ENCODE peak calls at places on chromosomes 6 and 20, in four cellular contexts. Q is mammary epithelial cell; K is NT2/D1; Y is CD4-positive, CD25-positive, alpha-beta regulatory T cell. D is an unnamed sample.

GRCh38 chr6:7541175-7542064 is at the start of gene DSP:
- DNase-seq in Y (peak; percentile 16), K (no peak), Q (peak; percentile 93), D (peak; percentile 80)

GRCh38 chr20:42531675-42531985 is 658.1 kb downstream of the PTPRT start:
- DNase-seq in Y (no peak), Q (no peak), K (no peak), D (no peak)

GRCh38 chr6:133939778-133940667 is 13.0 kb upstream of the TBPL1 start:
- DNase-seq in Q (no peak), K (no peak), Y (no peak), D (no peak)

GRCh38 chr6:153031335-153031955 is 28.9 kb upstream of the MTRF1L start:
- DNase-seq in K (no peak), Y (no peak), Q (peak; percentile 62), D (no peak)

GRCh38 chr6:137487947-137488735 is 6.1 kb downstream of the OLIG3 start:
- DNase-seq in Y (peak; percentile 46), Q (no peak), K (no peak), D (no peak)

GRCh38 chr6:163756079-163756478 is 341.6 kb downstream of the QKI start:
- DNase-seq in Y (no peak), K (no peak), Q (no peak), D (no peak)

GRCh38 chr6:44264154-44265002 is 973 bp downstream of the NFKBIE start:
- DNase-seq in Y (peak; percentile 69), K (no peak), Q (peak; percentile 29), D (no peak)

GRCh38 chr20:1933465-1933870 is 38.3 kb downstream of the SIRPA start:
- DNase-seq in Y (no peak), Q (no peak), K (no peak), D (no peak)

GRCh38 chr6:156776470-156776840 is 723 bp upstream of the ARID1B start:
- DNase-seq in K (no peak), Q (peak; percentile 37), Y (peak; percentile 77), D (peak; percentile 36)

GRCh38 chr6:134510920-134511319 is 193.0 kb upstream of the SGK1 start:
- DNase-seq in K (no peak), Q (no peak), Y (no peak), D (no peak)

GRCh38 chr20:57547250-57547649 is 13.7 kb upstream of the PCK1 start:
- DNase-seq in Q (peak; percentile 61), Y (no peak), K (no peak), D (no peak)

GRCh38 chr6:760982-761955 is 68.3 kb upstream of the EXOC2 start:
- DNase-seq in Y (no peak), Q (no peak), K (no peak), D (no peak)

GRCh38 chr6:12751694-12752304 is 35.2 kb downstream of the PHACTR1 start:
- DNase-seq in Y (peak; percentile 28), Q (peak; percentile 24), K (no peak), D (peak; percentile 72)

GRCh38 chr6:144351338-144351737 is 66.2 kb downstream of the UTRN start:
- DNase-seq in K (no peak), Y (peak; percentile 68), Q (no peak), D (no peak)
- H3K4me1 ChIP-seq in K (no peaks in the 10 kb centered on the region), Y (peaks cover 91% of the 10 kb centered on the region), Q (peaks cover 30% of the 10 kb centered on the region), D (peaks cover 7% of the 10 kb centered on the region)

DNA sequence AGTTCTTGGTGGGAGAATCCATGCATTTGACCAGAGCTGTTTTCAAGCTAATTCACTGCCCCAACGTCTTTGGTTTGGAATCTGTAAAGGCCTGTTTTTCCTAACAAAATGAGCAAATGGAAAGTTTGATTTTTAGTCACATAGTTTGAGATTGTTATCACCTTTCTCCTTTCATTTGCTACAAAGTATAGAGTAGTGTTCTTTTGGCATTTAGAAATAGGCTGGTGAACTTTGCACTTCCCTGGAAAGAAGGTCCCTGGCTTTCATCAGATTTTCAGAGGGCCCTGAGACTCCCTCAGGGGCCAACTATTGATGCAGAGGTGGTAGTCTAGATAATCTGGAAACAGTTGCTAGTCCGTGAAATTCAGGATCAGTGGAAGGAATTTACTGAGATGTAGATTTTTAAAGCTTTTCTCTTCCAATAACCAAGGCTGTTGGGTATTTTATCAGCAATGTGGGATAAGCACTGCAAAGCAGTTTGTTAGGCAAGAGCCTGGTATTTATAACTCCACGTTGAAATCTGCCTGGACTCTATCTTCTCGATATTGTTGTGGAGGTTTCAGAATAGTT is 1.7 kb downstream of the ARFGEF2 start:
- DNase-seq in Q (no peak), K (no peak), Y (no peak), D (no peak)
- H3K4me3 ChIP-seq in Q (peak overlapping the region; percentile 67), K (no peak overlapping the region), Y (peak overlapping the region; percentile 94), D (no peak overlapping the region)

DNA sequence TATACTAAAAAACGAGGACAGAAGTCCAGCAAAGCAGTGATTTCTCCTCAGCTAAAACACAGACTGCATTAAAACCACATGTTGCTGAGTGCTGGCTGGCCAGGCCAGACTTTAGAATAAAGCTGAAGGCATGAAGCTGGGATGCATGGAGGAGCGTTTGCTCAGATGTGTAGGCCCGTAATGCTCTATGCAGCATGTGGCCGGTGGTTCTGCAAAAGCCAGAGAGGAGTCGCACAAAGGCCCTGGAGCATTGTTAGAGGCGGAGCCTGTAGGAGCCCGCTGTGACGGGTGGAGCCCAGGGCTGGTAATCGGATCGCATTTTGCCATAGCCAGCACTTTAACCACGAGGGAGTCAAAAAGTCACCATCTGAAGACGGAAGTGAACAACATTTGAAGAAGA is 83.7 kb downstream of the SMOC2 start:
- DNase-seq in Q (no peak), Y (no peak), K (no peak), D (no peak)
- H3K9me3 ChIP-seq in Q (peaks cover 7% of the 10 kb centered on the region), Y (no peaks in the 10 kb centered on the region), K (no peaks in the 10 kb centered on the region), D (no peaks in the 10 kb centered on the region)

DNA sequence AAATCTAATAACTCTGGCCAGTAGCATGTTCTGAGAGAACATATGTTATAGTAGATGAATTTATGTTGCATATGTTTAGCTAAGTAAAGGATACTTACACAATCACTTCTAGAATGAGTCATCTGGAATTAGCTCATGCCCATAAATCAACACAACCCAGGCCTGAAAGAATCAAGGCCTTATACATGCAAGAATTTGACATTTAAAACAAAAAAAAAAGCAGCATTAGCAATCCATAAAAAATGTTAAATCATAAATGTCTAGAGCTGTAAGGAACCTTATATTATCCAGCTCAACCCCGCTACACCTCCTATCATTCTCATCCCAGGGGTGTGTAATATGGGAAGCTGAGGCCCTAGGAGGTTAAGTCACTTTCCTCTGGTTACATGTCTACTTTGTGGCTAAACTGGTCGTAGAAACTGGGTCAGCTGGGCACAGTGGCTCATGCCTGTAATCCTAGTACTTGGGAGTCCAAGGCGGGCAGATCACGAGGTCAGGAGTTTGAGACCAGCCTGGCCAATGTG is 105.2 kb upstream of the CARMIL1 start:
- DNase-seq in K (no peak), Q (peak; percentile 92), Y (no peak), D (no peak)
- H3K4me1 ChIP-seq in K (no peaks in the 10 kb centered on the region), Q (peaks cover 50% of the 10 kb centered on the region), Y (no peaks in the 10 kb centered on the region), D (no peaks in the 10 kb centered on the region)

GRCh38 chr20:8306916-8307315 is 174.8 kb downstream of the PLCB1 start:
- DNase-seq in Y (no peak), K (no peak), Q (no peak), D (no peak)
- H3K4me3 ChIP-seq in Y (no peak overlapping the region), K (no peak overlapping the region), Q (no peak overlapping the region), D (no peak overlapping the region)

DNA sequence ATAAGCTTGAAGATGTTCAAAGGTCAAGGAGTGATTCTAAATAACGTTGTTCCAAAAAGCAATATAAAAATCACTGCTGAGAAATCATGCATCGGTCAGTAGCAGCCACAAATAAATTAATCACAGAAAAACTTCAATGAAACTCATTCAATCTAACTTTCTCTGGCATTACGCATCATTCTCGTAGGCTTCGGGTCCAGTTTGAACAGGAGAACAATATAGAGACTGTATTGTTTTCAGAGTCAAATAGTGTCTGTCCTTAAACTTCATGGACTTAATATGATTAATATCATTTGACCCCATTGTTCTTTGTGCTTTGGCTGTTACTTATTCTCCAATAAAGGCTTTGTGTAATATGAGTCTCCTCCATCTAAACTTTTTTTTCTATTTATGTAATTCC is 200.4 kb downstream of the C6orf118 start:
- DNase-seq in Q (no peak), Y (no peak), K (no peak), D (no peak)
- H3K9me3 ChIP-seq in Q (peaks cover 2% of the 10 kb centered on the region), Y (peaks cover 7% of the 10 kb centered on the region), K (no peaks in the 10 kb centered on the region), D (no peaks in the 10 kb centered on the region)

D was measured in HAP-1.